ENCODE peak calls at places on chromosomes 1 and 21, in four cellular contexts. J is germinal center, T is B cell, C is activated T-helper 1 cell treated with Interleukin-2 at 50 U/mL for 16 hours. U is an unnamed sample.

GRCh38 chr1:23422955-23423354 is 1.6 kb downstream of the TCEA3 start:
- DNase-seq in J (no peak), T (no peak), C (no peak), U (no peak)

GRCh38 chr1:41592451-41593125 is 108.1 kb upstream of the EDN2 start:
- DNase-seq in J (no peak), T (no peak), C (no peak), U (no peak)

GRCh38 chr1:228074954-228075730 is 7.4 kb upstream of the ARF1 start:
- DNase-seq in J (no peak), T (no peak), C (no peak), U (no peak)

GRCh38 chr1:30888391-30888790 is 20.2 kb downstream of the SDC3 start:
- DNase-seq in J (no peak), T (no peak), C (no peak), U (no peak)

GRCh38 chr1:15353839-15354579 is 55.7 kb upstream of the EFHD2 start:
- DNase-seq in J (no peak), T (no peak), C (no peak), U (no peak)

GRCh38 chr1:101150676-101151075 is 86.1 kb upstream of the S1PR1 start:
- DNase-seq in J (no peak), T (no peak), C (no peak), U (no peak)

GRCh38 chr1:165824269-165824643 is 3.2 kb upstream of the UCK2 start:
- DNase-seq in J (no peak), T (no peak), C (no peak), U (no peak)

GRCh38 chr1:177010246-177010825 is 154.2 kb downstream of the ASTN1 start:
- DNase-seq in J (no peak), T (no peak), C (no peak), U (no peak)

GRCh38 chr1:47967868-47968267 is 29.3 kb downstream of the TRABD2B start:
- DNase-seq in J (no peak), T (no peak), C (no peak), U (no peak)

GRCh38 chr1:228062085-228062791 is 20.3 kb upstream of the ARF1 start:
- DNase-seq in J (no peak), T (no peak), C (no peak), U (no peak)

GRCh38 chr21:29521872-29522271 is 223.2 kb downstream of the BACH1 start:
- DNase-seq in J (no peak), T (no peak), C (no peak), U (peak; percentile 3)

GRCh38 chr1:3070304-3070653 is 1.3 kb downstream of the PRDM16 start:
- DNase-seq in J (no peak), T (no peak), C (no peak), U (no peak)

GRCh38 chr1:196001188-196001587 is 607.1 kb downstream of the KCNT2 start:
- DNase-seq in J (no peak), T (no peak), C (no peak), U (no peak)

GRCh38 chr1:76868154-76868882 is 1.0 kb downstream of the ST6GALNAC5 start:
- DNase-seq in J (peak; percentile 25), T (no peak), C (no peak), U (no peak)

GRCh38 chr1:44775930-44776748 is 799 bp downstream of the RPS8 start:
- DNase-seq in J (peak; percentile 46), T (peak; percentile 52), C (peak; percentile 32), U (no peak)

GRCh38 chr21:39208624-39209333 is 25.5 kb upstream of the PSMG1 start:
- DNase-seq in J (no peak), T (no peak), C (no peak), U (no peak)